ENCODE peak calls at places on chromosomes 12 and 14, in four cellular contexts. K, D, S and F are unnamed samples.

GRCh38 chr12:75389061-75389460 is 1.8 kb upstream of the GLIPR1L2 start:
- DNase-seq in K (no peak), D (peak; percentile 51), S (no peak), F (no peak)

GRCh38 chr12:4118017-4118510 is 155.5 kb upstream of the CCND2 start:
- DNase-seq in K (no peak), D (peak; percentile 44), S (peak; percentile 23), F (no peak)

GRCh38 chr12:113030875-113031525 is 25.5 kb upstream of the DTX1 start:
- DNase-seq in K (no peak), D (peak; percentile 39), S (peak; percentile 89), F (peak; percentile 81)

GRCh38 chr12:1529862-1530591 is 64.4 kb downstream of the FBXL14 start:
- DNase-seq in K (peak; percentile 40), D (no peak), S (peak; percentile 51), F (peak; percentile 80)

GRCh38 chr12:68406134-68406576 is 74.0 kb upstream of the MDM1 start:
- DNase-seq in K (peak; percentile 32), D (peak; percentile 79), S (peak; percentile 43), F (peak; percentile 56)

GRCh38 chr14:95355422-95355821 is 35.7 kb upstream of the CLMN start:
- DNase-seq in K (no peak), D (no peak), S (no peak), F (no peak)

GRCh38 chr12:30988086-30988485 is 61.5 kb downstream of the TSPAN11 start:
- DNase-seq in K (no peak), D (no peak), S (no peak), F (no peak)

GRCh38 chr12:11752403-11753150 is 103.1 kb downstream of the ETV6 start:
- DNase-seq in K (no peak), D (no peak), S (no peak), F (no peak)

GRCh38 chr14:47278233-47278842 is 397.1 kb downstream of the MDGA2 start:
- DNase-seq in K (peak; percentile 72), D (peak; percentile 8), S (peak; percentile 71), F (peak; percentile 70)

GRCh38 chr14:72609205-72609916 is 284.5 kb downstream of the DPF3 start:
- DNase-seq in K (no peak), D (no peak), S (peak; percentile 12), F (no peak)

GRCh38 chr14:91061309-91061887 is 957 bp upstream of the RPS6KA5 start:
- DNase-seq in K (no peak), D (no peak), S (no peak), F (no peak)

GRCh38 chr14:101126376-101127130 is 223.0 kb upstream of the RTL1 start:
- DNase-seq in K (no peak), D (no peak), S (no peak), F (no peak)

GRCh38 chr12:67148265-67148664 is 120.9 kb upstream of the CAND1 start:
- DNase-seq in K (no peak), D (no peak), S (no peak), F (no peak)

GRCh38 chr14:20631821-20632389 is 9.6 kb downstream of the OR6S1 start:
- DNase-seq in K (peak; percentile 59), D (peak; percentile 20), S (peak; percentile 74), F (peak; percentile 56)